ENCODE peak calls at places on chromosomes 3 and 15, in four cellular contexts. M is right atrium auricular region, K is adrenal gland, H is upper lobe of right lung. Z is an unnamed sample. For H3K4me1, the result is how much of the 10 kb centered on the place peaks cover.

GRCh38 chr3:103388214-103388613 is 953.4 kb downstream of the ZPLD1 start:
- DNase-seq in M (no peak), K (no peak), H (no peak), Z (no peak)

GRCh38 chr3:160413613-160414248 is 14.3 kb downstream of the SMC4 start:
- DNase-seq in H (no peak), K (peak), M (no peak), Z (peak)

GRCh38 chr3:151452814-151453213 is 8.0 kb downstream of the IGSF10 start:
- DNase-seq in H (no peak), K (no peak), M (no peak), Z (no peak)

GRCh38 chr15:80693682-80694623 is 1.2 kb upstream of the ABHD17C start:
- DNase-seq in H (no peak), K (no peak), M (no peak), Z (no peak)

GRCh38 chr3:94405258-94406035 is 342.6 kb downstream of the NSUN3 start:
- DNase-seq in H (no peak), M (no peak), K (no peak), Z (no peak)

GRCh38 chr3:194575484-194576210 is 57.6 kb downstream of the TMEM44 start:
- DNase-seq in M (peak), H (no peak), K (peak), Z (no peak)

GRCh38 chr15:58513681-58514336 is 82.0 kb downstream of the LIPC start:
- DNase-seq in H (no peak), K (no peak), M (no peak), Z (peak)

GRCh38 chr15:52100807-52101206 is 11.8 kb downstream of the BCL2L10 start:
- DNase-seq in H (peak), K (peak), M (peak), Z (peak)

GRCh38 chr3:161558256-161558655 is 61.6 kb downstream of the OTOL1 start:
- DNase-seq in M (no peak), H (no peak), K (no peak), Z (no peak)

GRCh38 chr3:141051641-141052569 is 758 bp downstream of the SPSB4 start:
- DNase-seq in H (no peak), M (no peak), K (no peak), Z (peak)

GRCh38 chr3:122952509-122952908 is 75.1 kb downstream of the SEMA5B start:
- DNase-seq in M (no peak), H (no peak), K (no peak), Z (no peak)

GRCh38 chr3:172530101-172530561 is 6.9 kb upstream of the TNFSF10 start:
- DNase-seq in M (no peak), H (no peak), K (no peak), Z (no peak)

GRCh38 chr3:64501298-64501906 is 186.4 kb downstream of the ADAMTS9 start:
- DNase-seq in M (no peak), H (no peak), K (no peak), Z (peak)

GRCh38 chr3:38834110-38834509 is 18.1 kb upstream of the SCN10A start:
- DNase-seq in K (peak), H (no peak), M (peak), Z (peak)

GRCh38 chr3:140151321-140151720 is 216.3 kb downstream of the CLSTN2 start:
- DNase-seq in K (no peak), H (no peak), M (no peak), Z (no peak)

GRCh38 chr3:127044996-127045395 is 62.1 kb downstream of the PLXNA1 start:
- DNase-seq in M (no peak), H (peak), K (no peak), Z (peak)

GRCh38 chr3:146269271-146269670 is 18.4 kb upstream of the PLSCR4 start:
- DNase-seq in K (no peak), M (no peak), H (no peak), Z (no peak)

GRCh38 chr15:53693729-53694533 is 65.5 kb downstream of the WDR72 start:
- DNase-seq in H (peak), K (peak), M (no peak), Z (no peak)

GRCh38 chr3:170534232-170534631 is 51.6 kb downstream of the SLC7A14 start:
- DNase-seq in H (no peak), K (no peak), M (no peak), Z (no peak)

GRCh38 chr3:139299261-139300132 is 44.3 kb upstream of the MRPS22 start:
- DNase-seq in M (no peak), K (peak), H (no peak), Z (no peak)

GRCh38 chr3:15977598-15978232 is 179.9 kb upstream of the ANKRD28 start:
- DNase-seq in K (no peak), H (no peak), M (no peak), Z (no peak)

GRCh38 chr3:128494152-128494650 is 1.2 kb upstream of the GATA2 start:
- DNase-seq in H (no peak), M (no peak), K (no peak), Z (no peak)

GRCh38 chr3:49757197-49757596 is 29.1 kb downstream of the IP6K1 start:
- DNase-seq in M (peak), K (no peak), H (no peak), Z (no peak)

GRCh38 chr15:28096720-28097431 is 2.2 kb downstream of the OCA2 start:
- DNase-seq in K (no peak), H (no peak), M (peak), Z (no peak)

GRCh38 chr3:17643691-17644090 is 98.7 kb downstream of the TBC1D5 start:
- DNase-seq in M (no peak), H (no peak), K (no peak), Z (no peak)

GRCh38 chr3:62876064-62876463 is 848 bp upstream of the CADPS start:
- DNase-seq in K (peak), H (peak), M (no peak), Z (peak)

GRCh38 chr3:7520059-7520458 is 659.1 kb downstream of the GRM7 start:
- DNase-seq in K (no peak), M (no peak), H (no peak), Z (no peak)

GRCh38 chr15:67765706-67766105 is 59.6 kb upstream of the SKOR1 start:
- DNase-seq in H (no peak), K (no peak), M (no peak), Z (no peak)

GRCh38 chr15:66228807-66229557 is 24.6 kb downstream of the MEGF11 start:
- DNase-seq in H (peak), M (no peak), K (no peak), Z (no peak)

GRCh38 chr15:92561754-92562153 is 93.8 kb downstream of the FAM174B start:
- DNase-seq in H (no peak), K (no peak), M (no peak), Z (no peak)

GRCh38 chr3:197308591-197308990 is 10.2 kb upstream of the DLG1 start:
- DNase-seq in H (no peak), K (no peak), M (no peak), Z (no peak)

GRCh38 chr15:78795043-78795442 is 16.2 kb downstream of the ADAMTS7 start:
- DNase-seq in K (no peak), H (no peak), M (no peak), Z (no peak)

GRCh38 chr3:144502398-144502797 is 530.8 kb downstream of the DIPK2A start:
- DNase-seq in H (no peak), K (no peak), M (no peak), Z (no peak)

GRCh38 chr15:96593735-96594134 is 263.2 kb downstream of the NR2F2 start:
- DNase-seq in M (no peak), K (no peak), H (no peak), Z (no peak)

GRCh38 chr3:142028174-142028833 is 121.0 kb downstream of the TFDP2 start:
- DNase-seq in K (peak), M (no peak), H (no peak), Z (peak)

GRCh38 chr3:14286887-14287496 is 108.4 kb downstream of the LSM3 start:
- DNase-seq in H (no peak), M (no peak), K (no peak), Z (peak)

GRCh38 chr15:99502182-99502581 is 63.6 kb upstream of the MEF2A start:
- DNase-seq in H (no peak), K (no peak), M (peak), Z (no peak)

GRCh38 chr3:52830535-52831258 is at the start of gene ITIH4:
- DNase-seq in K (peak), M (no peak), H (no peak), Z (no peak)

GRCh38 chr15:77335298-77335697 is 84.6 kb downstream of the PEAK1 start:
- DNase-seq in H (no peak), M (no peak), K (peak), Z (no peak)

GRCh38 chr3:58163234-58163633 is 47.5 kb downstream of the DNASE1L3 start:
- DNase-seq in M (no peak), H (peak), K (no peak), Z (no peak)

GRCh38 chr3:58164199-58164879 is 46.4 kb downstream of the DNASE1L3 start:
- DNase-seq in K (peak), M (no peak), H (peak), Z (peak)

GRCh38 chr3:58158427-58159153 is 52.2 kb downstream of the DNASE1L3 start:
- DNase-seq in M (no peak), K (no peak), H (no peak), Z (no peak)

GRCh38 chr3:58160399-58160798 is 50.4 kb downstream of the DNASE1L3 start:
- DNase-seq in H (no peak), K (no peak), M (no peak), Z (no peak)

GRCh38 chr3:58161435-58162398 is 49.1 kb downstream of the DNASE1L3 start:
- DNase-seq in K (peak), M (peak), H (peak), Z (peak)
- H3K4me1 ChIP-seq in K (under half), M (under half), H (under half), Z (under half)

GRCh38 chr3:125141596-125142417 is 70.7 kb downstream of the SLC12A8 start:
- DNase-seq in K (peak), M (no peak), H (peak), Z (no peak)
- H3K27ac ChIP-seq in K (peak), M (peak), H (peak), Z (no peak)

GRCh38 chr3:113200946-113201345 is 10.4 kb upstream of the BOC start:
- DNase-seq in H (no peak), K (no peak), M (no peak), Z (no peak)
- H3K4me3 ChIP-seq in H (no peak), K (no peak), M (no peak), Z (no peak)

GRCh38 chr3:71225951-71226564 is 357.5 kb downstream of the FOXP1 start:
- DNase-seq in M (no peak), H (no peak), K (no peak), Z (no peak)
- H3K4me1 ChIP-seq in M (under half), H (under half), K (under half), Z (under half)